ENCODE peak calls at places on chromosome 9, in six cellular contexts. S, M, E, T, Z and K are unnamed samples.

GRCh38 chr9:116671605-116672004 is 15.5 kb upstream of the TRIM32 start:
- DNase-seq in T (no peak), M (no peak), E (no peak), S (no peak), Z (no peak), K (no peak)

GRCh38 chr9:655875-656274 is 185.6 kb upstream of the DMRT1 start:
- DNase-seq in Z (peak; percentile 40), E (no peak), M (no peak), T (no peak), S (peak; percentile 97), K (no peak)

GRCh38 chr9:124306098-124306735 is 48.5 kb downstream of the NEK6 start:
- DNase-seq in S (no peak), Z (no peak), E (no peak), T (no peak), M (no peak), K (no peak)

GRCh38 chr9:130672933-130673615 is 8.7 kb downstream of the PRDM12 start:
- DNase-seq in Z (no peak), S (no peak), T (no peak), E (no peak), M (no peak), K (no peak)

GRCh38 chr9:27768781-27769180 is 195.5 kb upstream of the C9orf72 start:
- DNase-seq in Z (no peak), E (no peak), M (no peak), S (no peak), T (no peak), K (no peak)

GRCh38 chr9:14349141-14349817 is 35.3 kb upstream of the NFIB start:
- DNase-seq in E (no peak), M (no peak), Z (no peak), T (no peak), S (no peak), K (no peak)

GRCh38 chr9:84123648-84124406 is 143.2 kb downstream of the RMI1 start:
- DNase-seq in Z (no peak), S (no peak), T (no peak), E (no peak), M (peak; percentile 48), K (no peak)

GRCh38 chr9:137951597-137952490 is 74.3 kb downstream of the CACNA1B start:
- DNase-seq in S (peak; percentile 24), M (no peak), E (no peak), Z (no peak), T (no peak), K (no peak)

GRCh38 chr9:35960029-35960655 is 2.2 kb upstream of the OR2S2 start:
- DNase-seq in S (no peak), Z (no peak), M (no peak), E (no peak), T (no peak), K (no peak)

GRCh38 chr9:135522931-135523330 is 1.7 kb downstream of the LCN1 start:
- DNase-seq in T (no peak), E (no peak), S (no peak), Z (no peak), M (no peak), K (peak; percentile 39)

GRCh38 chr9:132350861-132351315 is 3.9 kb downstream of the SETX start:
- DNase-seq in E (no peak), T (no peak), S (no peak), M (peak; percentile 71), Z (no peak), K (no peak)

GRCh38 chr9:128902351-128903078 is 18.3 kb upstream of the PHYHD1 start:
- DNase-seq in M (peak; percentile 81), Z (peak; percentile 89), E (no peak), S (peak; percentile 64), T (peak; percentile 81), K (no peak)

GRCh38 chr9:98323051-98323830 is 67.8 kb upstream of the TBC1D2 start:
- DNase-seq in M (no peak), T (no peak), S (no peak), E (no peak), Z (no peak), K (no peak)

GRCh38 chr9:97808972-97809371 is 44.1 kb upstream of the FOXE1 start:
- DNase-seq in Z (no peak), M (no peak), E (no peak), S (no peak), T (no peak), K (no peak)

GRCh38 chr9:111986035-111986556 is 89.5 kb downstream of the UGCG start:
- DNase-seq in S (peak; percentile 36), T (no peak), Z (no peak), E (no peak), M (no peak), K (no peak)

GRCh38 chr9:92535940-92536850 is at the start of gene ECM2:
- DNase-seq in Z (no peak), T (no peak), M (no peak), E (no peak), S (no peak), K (no peak)

GRCh38 chr9:121055642-121056143 is 5.6 kb upstream of the C5 start:
- DNase-seq in T (no peak), M (no peak), E (peak; percentile 38), Z (no peak), S (no peak), K (peak; percentile 71)